ENCODE peak calls at places on chromosomes 16 and 17, in six cellular contexts. X, W, I, V, U and O are unnamed samples.

GRCh38 chr16:49952386-49952785 is 72.6 kb upstream of the CNEP1R1 start:
- DNase-seq in I (peak; percentile 53), W (no peak), V (no peak), U (no peak), X (no peak), O (no peak)

GRCh38 chr16:11263737-11264136 is 5.4 kb downstream of the TNP2 start:
- DNase-seq in U (no peak), W (no peak), X (no peak), V (no peak), I (no peak), O (no peak)

GRCh38 chr16:68356249-68356918 is 45.6 kb downstream of the PRMT7 start:
- DNase-seq in U (peak; percentile 21), X (no peak), W (peak; percentile 24), I (no peak), V (no peak), O (no peak)

GRCh38 chr16:71626858-71627213 is 852 bp downstream of the MARVELD3 start:
- DNase-seq in W (no peak), X (no peak), U (peak; percentile 42), I (no peak), V (no peak), O (no peak)

GRCh38 chr17:77332034-77332971 is 191.5 kb downstream of the SEC14L1 start:
- DNase-seq in U (no peak), W (peak; percentile 97), V (no peak), I (no peak), X (peak; percentile 11), O (peak; percentile 79)

GRCh38 chr17:13346996-13347762 is 254.6 kb downstream of the HS3ST3A1 start:
- DNase-seq in V (peak; percentile 93), X (no peak), W (no peak), I (peak; percentile 91), U (no peak), O (peak; percentile 88)

GRCh38 chr16:72974142-72974769 is 73.7 kb downstream of the ZFHX3 start:
- DNase-seq in X (no peak), U (peak; percentile 54), I (peak; percentile 32), W (no peak), V (no peak), O (no peak)

GRCh38 chr17:74190154-74190553 is 13.3 kb upstream of the RPL38 start:
- DNase-seq in X (no peak), I (peak; percentile 72), W (peak; percentile 68), V (no peak), U (no peak), O (peak; percentile 35)

GRCh38 chr17:28700830-28701492 is 10.7 kb downstream of the PROCA1 start:
- DNase-seq in V (no peak), U (no peak), W (no peak), I (no peak), X (no peak), O (no peak)

GRCh38 chr16:66228791-66229190 is 137.7 kb upstream of the CDH5 start:
- DNase-seq in X (no peak), W (no peak), U (no peak), I (peak; percentile 89), V (no peak), O (peak; percentile 56)

GRCh38 chr16:12573730-12574383 is 229.8 kb downstream of the CPPED1 start:
- DNase-seq in I (peak; percentile 38), X (peak; percentile 69), W (peak; percentile 66), V (peak; percentile 3), U (peak; percentile 73), O (no peak)

GRCh38 chr17:61619953-61620352 is 28.9 kb upstream of the NACA2 start:
- DNase-seq in I (no peak), U (no peak), V (no peak), W (no peak), X (no peak), O (no peak)

GRCh38 chr17:41486316-41486715 is 3.4 kb downstream of the KRT36 start:
- DNase-seq in I (no peak), V (no peak), W (no peak), U (no peak), X (no peak), O (no peak)

GRCh38 chr17:48500435-48501426 is 30.1 kb downstream of the HOXB1 start:
- DNase-seq in V (no peak), I (peak; percentile 69), W (no peak), U (peak; percentile 22), X (no peak), O (no peak)

GRCh38 chr17:50200447-50201225 is 795 bp downstream of the COL1A1 start:
- DNase-seq in X (peak; percentile 81), W (peak; percentile 85), U (peak; percentile 89), I (peak; percentile 97), V (no peak), O (peak; percentile 93)

GRCh38 chr16:16029431-16030011 is 80.1 kb downstream of the ABCC1 start:
- DNase-seq in V (no peak), X (no peak), U (no peak), I (peak; percentile 43), W (no peak), O (no peak)

GRCh38 chr17:29760279-29760721 is 137.6 kb upstream of the CORO6 start:
- DNase-seq in V (no peak), U (no peak), W (peak; percentile 67), X (no peak), I (peak; percentile 47), O (no peak)

GRCh38 chr16:4684763-4685162 is 8.6 kb upstream of the NUDT16L1 start:
- DNase-seq in W (no peak), I (no peak), U (peak; percentile 90), X (no peak), V (no peak), O (no peak)

GRCh38 chr17:8753976-8754440 is 4.3 kb downstream of the SPDYE4 start:
- DNase-seq in X (no peak), I (peak; percentile 45), V (no peak), U (no peak), W (peak; percentile 44), O (no peak)

GRCh38 chr16:10828851-10829331 is 10.3 kb upstream of the TVP23A start:
- DNase-seq in V (peak; percentile 30), W (no peak), U (peak; percentile 94), I (peak; percentile 97), X (peak; percentile 72), O (peak; percentile 70)

GRCh38 chr17:35184274-35184673 is 9.9 kb downstream of the SLC35G3 start:
- DNase-seq in X (no peak), W (no peak), I (no peak), V (no peak), U (no peak), O (no peak)
- TF ChIP-seq CTCF in X (no peak), W (no peak), I (no peak), V (no peak), U (no peak), O (no peak)

GRCh38 chr17:17752822-17753448 is 71.7 kb downstream of the RAI1 start:
- DNase-seq in U (no peak), I (no peak), W (peak; percentile 66), V (no peak), X (no peak), O (no peak)

GRCh38 chr17:17751996-17752821 is 71.0 kb downstream of the RAI1 start:
- DNase-seq in W (peak; percentile 96), U (peak; percentile 98), V (peak; percentile 67), I (peak; percentile 97), X (peak; percentile 94), O (peak; percentile 80)

GRCh38 chr17:17750881-17751280 is 69.6 kb downstream of the RAI1 start:
- DNase-seq in U (no peak), I (no peak), W (peak; percentile 87), X (no peak), V (no peak), O (no peak)

GRCh38 chr17:17749921-17750320 is 68.7 kb downstream of the RAI1 start:
- DNase-seq in I (peak; percentile 38), W (peak; percentile 86), U (no peak), V (peak; percentile 59), X (peak; percentile 82), O (no peak)

DNA sequence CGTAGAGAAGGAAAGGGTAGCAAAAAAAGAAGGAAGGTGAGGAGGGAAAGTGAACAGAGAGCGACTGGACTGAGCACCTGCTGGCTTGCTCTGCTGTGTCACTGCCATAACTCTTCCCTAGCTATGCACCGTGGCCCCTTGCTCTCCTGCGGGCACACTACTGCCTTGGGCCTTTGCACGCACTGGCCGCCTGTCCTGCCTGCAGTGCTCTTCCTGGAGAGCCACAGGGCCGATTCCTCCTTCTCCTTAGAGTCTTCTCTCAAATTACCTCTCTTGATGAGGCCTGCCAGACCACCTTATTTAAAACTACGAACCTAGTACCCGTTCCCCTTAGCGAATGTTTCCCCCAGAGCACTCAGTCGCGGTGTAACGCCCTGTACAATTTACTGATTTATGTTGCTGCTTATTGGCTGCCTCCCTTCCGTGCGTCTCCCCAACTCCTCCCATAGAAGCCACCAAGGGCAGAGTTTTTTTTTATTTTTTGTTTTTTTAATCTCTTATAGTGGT is 70.3 kb downstream of the RAI1 start:
- DNase-seq in U (no peak), X (no peak), W (peak; percentile 54), I (no peak), V (no peak), O (no peak)
- H3K4me3 ChIP-seq in U (peak overlapping the region; percentile 61), X (peak overlapping the region; percentile 59), W (peak overlapping the region; percentile 59), I (no peak overlapping the region), V (peak overlapping the region; percentile 23), O (peak overlapping the region; percentile 20)

GRCh38 chr17:78583091-78583490 is 5.9 kb upstream of the DNAH17 start:
- DNase-seq in X (no peak), V (no peak), W (peak; percentile 30), I (peak; percentile 27), U (no peak), O (no peak)
- TF ChIP-seq CTCF in X (no peak), V (no peak), W (no peak), I (no peak), U (no peak), O (no peak)

GRCh38 chr16:2151188-2152091 is 3.0 kb downstream of the RAB26 start:
- DNase-seq in I (no peak), V (no peak), W (peak; percentile 53), X (no peak), U (no peak), O (no peak)
- H3K4me3 ChIP-seq in I (no peak overlapping the region), V (peak overlapping the region; percentile 100), W (peak overlapping the region; percentile 81), X (no peak overlapping the region), U (peak overlapping the region; percentile 95), O (peak overlapping the region; percentile 7)